ENCODE peak calls at places on chromosomes 4 and X, in five cellular contexts. E, F, H, J and V are unnamed samples.

GRCh38 chr4:121696641-121697461 is at the start of gene ANXA5:
- DNase-seq in E (peak; percentile 84), F (peak; percentile 91), H (peak; percentile 96), J (peak; percentile 90), V (peak; percentile 90)

GRCh38 chr4:92477309-92477708 is 173.5 kb downstream of the GRID2 start:
- DNase-seq in E (no peak), F (no peak), H (no peak), J (no peak), V (no peak)

GRCh38 chr4:125484912-125485311 is 170.2 kb downstream of the FAT4 start:
- DNase-seq in E (no peak), F (no peak), H (peak; percentile 23), J (no peak), V (no peak)

GRCh38 chr4:64538219-64538618 is 129.0 kb upstream of the TECRL start:
- DNase-seq in E (peak; percentile 62), F (no peak), H (no peak), J (no peak), V (no peak)

GRCh38 chr4:39635023-39635422 is 3.6 kb downstream of the SMIM14 start:
- DNase-seq in E (no peak), F (no peak), H (no peak), J (no peak), V (no peak)

GRCh38 chr4:15971068-15971801 is 8.3 kb upstream of the FGFBP2 start:
- DNase-seq in E (no peak), F (no peak), H (no peak), J (no peak), V (no peak)

GRCh38 chr4:56505269-56506109 is at the start of gene ARL9:
- DNase-seq in E (peak; percentile 79), F (no peak), H (peak; percentile 91), J (no peak), V (peak; percentile 36)

GRCh38 chrX:120791013-120791643 is 84.5 kb downstream of the CT47B1 start:
- DNase-seq in E (no peak), F (no peak), H (no peak), J (no peak), V (peak; percentile 50)

GRCh38 chr4:15398732-15399131 is 29.1 kb upstream of the C1QTNF7 start:
- DNase-seq in E (no peak), F (no peak), H (no peak), J (no peak), V (no peak)

GRCh38 chr4:184199780-184200179 is 17.9 kb downstream of the ENPP6 start:
- DNase-seq in E (no peak), F (no peak), H (no peak), J (no peak), V (no peak)

GRCh38 chrX:11781734-11782370 is 23.8 kb downstream of the MSL3 start:
- DNase-seq in E (no peak), F (no peak), H (no peak), J (no peak), V (no peak)

GRCh38 chr4:76307670-76308014 is 1.1 kb downstream of the STBD1 start:
- DNase-seq in E (no peak), F (no peak), H (no peak), J (peak; percentile 62), V (no peak)

GRCh38 chrX:9955506-9955905 is 11.7 kb upstream of the CLDN34 start:
- DNase-seq in E (no peak), F (no peak), H (no peak), J (no peak), V (no peak)

GRCh38 chr4:56315543-56315942 is 71.7 kb downstream of the AASDH start:
- DNase-seq in E (no peak), F (no peak), H (no peak), J (no peak), V (no peak)

GRCh38 chr4:176443117-176443516 is 123.4 kb downstream of the SPCS3 start:
- DNase-seq in E (no peak), F (no peak), H (no peak), J (no peak), V (no peak)

GRCh38 chrX:105460366-105460765 is 239.9 kb upstream of the TEX13A start:
- DNase-seq in E (no peak), F (no peak), H (no peak), J (no peak), V (no peak)

GRCh38 chr4:122005064-122005755 is 53.4 kb upstream of the TRPC3 start:
- DNase-seq in E (no peak), F (no peak), H (no peak), J (no peak), V (no peak)

GRCh38 chr4:159016527-159017137 is 86.2 kb upstream of the RAPGEF2 start:
- DNase-seq in E (peak; percentile 66), F (peak; percentile 61), H (no peak), J (peak; percentile 60), V (peak; percentile 24)

GRCh38 chr4:85744950-85745349 is 270.0 kb downstream of the ARHGAP24 start:
- DNase-seq in E (no peak), F (no peak), H (no peak), J (no peak), V (no peak)

GRCh38 chr4:101019941-101020401 is 327.4 kb downstream of the PPP3CA start:
- DNase-seq in E (no peak), F (no peak), H (no peak), J (peak; percentile 46), V (no peak)

GRCh38 chr4:184306949-184307348 is 89.3 kb upstream of the ENPP6 start:
- DNase-seq in E (no peak), F (no peak), H (no peak), J (no peak), V (no peak)

GRCh38 chr4:165872443-165873297 is at the start of gene TLL1:
- DNase-seq in E (no peak), F (no peak), H (no peak), J (no peak), V (no peak)

GRCh38 chr4:67522851-67523671 is 22.2 kb downstream of the CENPC start:
- DNase-seq in E (no peak), F (peak; percentile 58), H (no peak), J (no peak), V (no peak)

GRCh38 chr4:8431553-8431952 is 9.0 kb downstream of the ACOX3 start:
- DNase-seq in E (no peak), F (no peak), H (no peak), J (no peak), V (no peak)

GRCh38 chrX:19152762-19153161 is 30.5 kb upstream of the ADGRG2 start:
- DNase-seq in E (no peak), F (no peak), H (no peak), J (no peak), V (no peak)

GRCh38 chrX:53237056-53237455 is 12.0 kb upstream of the KDM5C start:
- DNase-seq in E (no peak), F (no peak), H (peak; percentile 32), J (no peak), V (no peak)

GRCh38 chr4:40086421-40086820 is 29.8 kb downstream of the N4BP2 start:
- DNase-seq in E (no peak), F (no peak), H (no peak), J (no peak), V (no peak)

GRCh38 chr4:173217727-173218126 is 49.1 kb downstream of the GALNT7 start:
- DNase-seq in E (no peak), F (peak; percentile 27), H (no peak), J (no peak), V (no peak)

GRCh38 chrX:101682723-101683122 is 23.1 kb upstream of the ARMCX2 start:
- DNase-seq in E (no peak), F (no peak), H (no peak), J (no peak), V (no peak)

GRCh38 chr4:141416219-141416618 is 195.5 kb downstream of the ZNF330 start:
- DNase-seq in E (no peak), F (no peak), H (no peak), J (no peak), V (no peak)

GRCh38 chrX:119783026-119783425 is 8.4 kb downstream of the RPL39 start:
- DNase-seq in E (no peak), F (no peak), H (peak; percentile 74), J (no peak), V (no peak)

DNA sequence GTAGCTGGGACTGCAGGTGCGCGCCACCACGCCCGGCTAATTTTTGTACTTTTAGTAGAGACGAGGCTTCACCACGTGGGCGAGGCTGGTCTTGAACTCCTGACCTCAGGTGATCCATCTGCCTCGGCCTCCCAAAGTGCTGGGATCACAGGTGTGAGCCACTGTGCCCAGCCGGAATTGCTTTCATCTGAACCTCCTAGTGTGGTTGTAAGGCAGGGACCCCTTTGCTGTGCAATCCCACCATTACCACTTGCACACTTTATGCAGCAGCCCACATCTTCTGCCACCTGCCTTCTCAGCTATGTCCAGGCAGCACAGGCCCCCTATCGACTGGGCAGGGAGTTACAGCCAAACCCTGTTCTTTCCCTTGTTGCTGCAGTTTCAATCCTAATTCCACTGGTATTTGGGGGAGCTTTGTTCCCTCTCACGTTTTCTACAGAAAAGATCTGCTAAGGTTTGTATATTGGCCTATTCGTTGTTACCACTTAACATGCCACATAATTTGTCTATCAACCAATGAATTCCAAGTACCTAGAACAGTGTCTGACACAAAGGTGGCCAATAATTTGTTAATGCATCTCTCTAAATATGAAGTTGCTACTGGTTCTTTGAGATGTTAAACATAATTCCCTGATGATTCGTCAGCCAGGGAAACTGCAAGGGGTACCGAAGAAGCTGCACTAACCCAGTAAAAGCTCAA is 6.5 kb downstream of the RPL39 start:
- DNase-seq in E (peak; percentile 51), F (peak; percentile 27), H (peak; percentile 77), J (peak; percentile 35), V (no peak)
- H3K4me1 ChIP-seq in E (no peaks in the 10 kb centered on the region), F (peaks cover 7% of the 10 kb centered on the region), H (peaks cover 75% of the 10 kb centered on the region), J (no peaks in the 10 kb centered on the region), V (no peaks in the 10 kb centered on the region)

GRCh38 chrX:54920610-54921426 is at the start of gene TRO:
- DNase-seq in E (peak; percentile 53), F (no peak), H (no peak), J (no peak), V (no peak)
- H3K4me3 ChIP-seq in E (peak within 1 kb of the TSS; percentile 80), F (peak within 1 kb of the TSS; percentile 11), H (peak within 1 kb of the TSS; percentile 16), J (peak within 1 kb of the TSS; percentile 64), V (peak within 1 kb of the TSS; percentile 38)

DNA sequence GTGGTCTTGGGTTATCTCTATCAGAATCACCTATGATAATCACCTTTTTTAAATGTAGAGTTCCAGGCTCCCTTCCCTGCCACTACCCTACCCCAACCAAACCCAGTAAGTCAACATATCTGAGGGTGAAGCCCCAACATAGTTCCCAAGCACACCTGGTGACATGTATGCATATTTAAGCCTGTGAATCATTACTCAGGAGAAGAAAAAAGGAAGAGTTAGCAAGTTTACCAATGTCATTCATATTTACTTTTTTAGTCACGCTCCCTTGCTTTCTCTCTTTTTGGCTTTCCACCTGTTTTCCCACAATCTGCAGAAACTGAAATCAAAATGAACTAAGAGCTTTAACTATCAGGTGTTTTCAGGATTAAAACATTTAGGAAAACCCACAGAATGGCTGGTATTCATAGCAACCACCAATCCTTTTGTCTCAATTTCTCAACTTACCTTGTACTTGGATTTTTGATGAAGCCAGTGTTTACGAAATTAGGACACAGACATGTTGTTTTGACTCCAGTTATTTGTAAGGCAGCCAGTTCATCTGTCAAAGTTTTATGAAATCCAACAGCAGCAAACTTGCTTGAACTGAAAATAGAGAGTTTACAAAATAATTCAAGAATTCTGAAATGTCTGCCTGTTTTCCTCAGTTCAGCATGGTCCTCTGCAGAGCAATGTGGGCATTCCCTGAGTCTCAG is 34.0 kb downstream of the HSD17B11 start:
- DNase-seq in E (no peak), F (no peak), H (no peak), J (no peak), V (no peak)
- H3K4me1 ChIP-seq in E (no peaks in the 10 kb centered on the region), F (no peaks in the 10 kb centered on the region), H (peaks cover 8% of the 10 kb centered on the region), J (peaks cover 5% of the 10 kb centered on the region), V (peaks cover 4% of the 10 kb centered on the region)

DNA sequence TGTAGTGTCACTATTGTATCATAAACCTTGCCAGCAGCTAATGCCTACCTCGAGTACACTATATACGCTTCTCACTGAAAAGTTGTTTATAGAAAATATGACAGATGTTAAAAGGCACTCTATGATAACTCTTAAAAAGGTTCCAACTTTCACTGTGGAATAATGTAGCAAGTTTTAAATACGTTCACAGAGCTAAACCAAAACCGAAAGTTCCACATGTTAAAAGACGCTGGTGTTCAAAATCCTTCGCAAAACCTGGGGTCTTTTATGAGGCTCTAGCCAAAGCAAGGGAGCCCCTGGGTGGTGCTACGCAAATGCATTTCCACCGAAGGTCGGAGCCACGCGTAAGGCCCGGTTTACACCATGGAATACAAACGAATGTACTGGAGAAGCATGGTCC is 103.7 kb upstream of the TENM3 start:
- DNase-seq in E (no peak), F (no peak), H (no peak), J (peak; percentile 55), V (no peak)
- H3K4me3 ChIP-seq in E (no peak overlapping the region), F (no peak overlapping the region), H (no peak overlapping the region), J (peak overlapping the region; percentile 56), V (no peak overlapping the region)